ENCODE peak calls at places on chromosomes 2 and 18, in six cellular contexts. H is stomach, K is transverse colon, G is H1, O is heart left ventricle, Y is ovary. B is an unnamed sample.

GRCh38 chr2:134773372-134774073 is 54.7 kb upstream of the TMEM163 start:
- DNase-seq in H (peak; percentile 49), K (no peak), G (no peak), O (no peak), Y (no peak), B (no peak)

GRCh38 chr2:70632966-70633365 is 79.3 kb upstream of the TGFA start:
- DNase-seq in H (no peak), K (no peak), G (no peak), O (no peak), Y (no peak), B (no peak)

GRCh38 chr2:71906357-71906973 is 241.2 kb downstream of the CYP26B1 start:
- DNase-seq in H (no peak), K (no peak), G (no peak), O (no peak), Y (no peak), B (no peak)

GRCh38 chr2:117607202-117607601 is 207.3 kb upstream of the DDX18 start:
- DNase-seq in H (no peak), K (no peak), G (no peak), O (no peak), Y (no peak), B (no peak)

GRCh38 chr18:13313006-13313661 is 94.6 kb downstream of the LDLRAD4 start:
- DNase-seq in H (peak; percentile 58), K (no peak), G (no peak), O (no peak), Y (no peak), B (no peak)

GRCh38 chr2:230908595-230909191 is 16.3 kb downstream of the GPR55 start:
- DNase-seq in H (peak; percentile 23), K (peak; percentile 53), G (no peak), O (no peak), Y (no peak), B (no peak)

GRCh38 chr2:38733300-38733971 is 17.7 kb downstream of the SRSF7 start:
- DNase-seq in H (no peak), K (no peak), G (no peak), O (no peak), Y (no peak), B (no peak)

GRCh38 chr18:6708880-6709279 is 20.6 kb upstream of the ARHGAP28 start:
- DNase-seq in H (no peak), K (no peak), G (no peak), O (no peak), Y (no peak), B (no peak)

GRCh38 chr2:36677386-36677785 is 19.1 kb upstream of the VIT start:
- DNase-seq in H (no peak), K (no peak), G (no peak), O (no peak), Y (no peak), B (no peak)

GRCh38 chr2:101119431-101119830 is 31.8 kb downstream of the TBC1D8 start:
- DNase-seq in H (peak; percentile 53), K (no peak), G (no peak), O (no peak), Y (no peak), B (no peak)

GRCh38 chr2:207233731-207234130 is 68.0 kb upstream of the KLF7 start:
- DNase-seq in H (no peak), K (no peak), G (no peak), O (no peak), Y (no peak), B (no peak)

GRCh38 chr2:166127217-166128155 is at the start of gene SCN1A:
- DNase-seq in H (no peak), K (no peak), G (no peak), O (no peak), Y (no peak), B (no peak)

GRCh38 chr2:126839711-126840110 is 59.0 kb upstream of the TEX51 start:
- DNase-seq in H (no peak), K (no peak), G (no peak), O (no peak), Y (no peak), B (no peak)

GRCh38 chr2:85893428-85894258 is 4.9 kb upstream of the ST3GAL5 start:
- DNase-seq in H (no peak), K (no peak), G (no peak), O (no peak), Y (no peak), B (no peak)

GRCh38 chr18:21489119-21489750 is 111.3 kb downstream of the ESCO1 start:
- DNase-seq in H (peak; percentile 45), K (peak; percentile 47), G (peak; percentile 29), O (no peak), Y (no peak), B (no peak)

GRCh38 chr2:177540293-177540692 is 147.7 kb downstream of the AGPS start:
- DNase-seq in H (no peak), K (no peak), G (no peak), O (no peak), Y (no peak), B (no peak)

DNA sequence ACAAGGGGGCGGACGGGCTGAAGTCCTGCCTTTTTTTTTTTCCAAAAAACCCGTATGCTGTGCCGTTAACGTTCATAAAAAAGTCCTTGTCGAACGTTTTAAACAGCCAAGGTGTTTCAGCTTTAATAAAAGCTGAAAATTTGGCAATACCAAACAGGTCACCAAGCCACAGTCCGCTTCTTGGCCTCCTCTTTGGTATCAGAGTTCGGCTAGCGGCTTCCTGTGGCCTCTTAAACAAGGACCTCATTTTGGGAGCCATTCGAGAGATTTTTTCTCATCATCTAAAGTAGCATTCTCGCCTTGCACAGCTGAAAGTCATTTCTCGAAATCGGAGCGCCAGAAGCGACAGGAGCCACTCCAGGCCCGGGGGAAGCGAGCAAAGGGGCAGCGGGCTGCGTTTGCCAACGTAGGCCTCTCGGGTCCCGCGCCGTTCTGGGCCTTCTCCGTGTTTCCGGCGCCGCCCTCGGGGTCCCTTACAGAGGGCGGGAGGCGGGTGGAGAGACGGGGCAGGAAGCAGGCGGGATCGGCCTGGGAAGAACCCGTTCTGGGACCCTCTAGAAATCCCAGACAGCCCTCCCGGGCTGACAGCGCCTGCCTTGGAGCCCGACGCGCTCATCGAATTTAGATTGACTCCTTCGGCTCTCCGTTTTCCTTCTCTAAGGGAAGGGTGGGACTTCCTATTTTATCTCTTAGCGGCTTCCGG is 560 bp upstream of the ZNF407 start:
- DNase-seq in H (peak; percentile 68), K (peak; percentile 76), G (no peak), O (peak; percentile 85), Y (peak; percentile 64), B (peak; percentile 30)
- TF ChIP-seq POLR2A in H (no peak), K (no peak), G (no peak), O (no peak), Y (no peak), B (no peak)

DNA sequence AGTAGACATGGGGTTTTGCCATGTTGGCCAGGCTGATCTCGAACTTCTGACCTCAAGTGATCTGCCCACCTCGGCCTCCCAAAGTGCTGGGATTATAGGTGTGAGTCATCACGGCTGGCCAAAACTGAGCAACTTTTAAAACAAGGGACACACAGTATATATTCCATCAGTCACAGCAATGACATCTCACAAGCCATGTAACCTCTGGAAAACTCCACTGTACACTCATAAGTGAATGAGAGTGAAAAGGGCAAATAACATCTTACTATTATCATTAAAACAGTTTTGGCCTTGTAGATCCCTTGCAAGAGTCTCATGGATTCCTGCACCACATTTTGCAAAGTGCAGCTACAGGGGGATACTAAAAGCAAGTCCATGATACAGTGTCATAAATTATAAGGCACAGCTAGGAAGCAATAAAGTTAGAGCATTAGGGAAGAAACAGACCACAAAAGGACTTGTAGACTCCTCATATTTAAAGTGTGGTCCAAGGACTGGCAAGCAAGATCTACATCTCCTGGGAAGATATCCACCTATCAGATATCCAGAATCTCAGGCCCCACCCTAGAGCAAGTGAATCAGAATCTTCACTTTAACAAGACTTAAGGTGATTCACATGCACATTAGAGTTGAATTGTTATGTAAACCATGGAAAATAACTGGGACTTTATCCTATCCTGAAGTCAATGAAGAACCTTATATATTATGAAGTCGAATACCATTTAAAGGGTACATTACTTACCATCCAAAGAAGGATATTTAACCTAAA is 5.7 kb downstream of the SMC6 start:
- DNase-seq in H (no peak), K (no peak), G (no peak), O (no peak), Y (no peak), B (no peak)
- H3K4me1 ChIP-seq in H (no peaks in the 10 kb centered on the region), K (no peaks in the 10 kb centered on the region), G (peaks cover 24% of the 10 kb centered on the region), O (peaks cover 12% of the 10 kb centered on the region), Y (no peaks in the 10 kb centered on the region), B (no peaks in the 10 kb centered on the region)

GRCh38 chr2:240438810-240439697 is 3.6 kb downstream of the GPC1 start:
- DNase-seq in H (no peak), K (no peak), G (no peak), O (peak; percentile 73), Y (no peak), B (no peak)

GRCh38 chr2:240436626-240437180 is 1.2 kb downstream of the GPC1 start:
- DNase-seq in H (no peak), K (no peak), G (no peak), O (peak; percentile 61), Y (no peak), B (no peak)

GRCh38 chr2:240435955-240436625 is 627 bp downstream of the GPC1 start:
- DNase-seq in H (no peak), K (no peak), G (no peak), O (peak; percentile 60), Y (no peak), B (no peak)

GRCh38 chr2:240437861-240438809 is 2.7 kb downstream of the GPC1 start:
- DNase-seq in H (peak; percentile 78), K (peak; percentile 62), G (no peak), O (peak; percentile 79), Y (peak; percentile 57), B (no peak)

DNA sequence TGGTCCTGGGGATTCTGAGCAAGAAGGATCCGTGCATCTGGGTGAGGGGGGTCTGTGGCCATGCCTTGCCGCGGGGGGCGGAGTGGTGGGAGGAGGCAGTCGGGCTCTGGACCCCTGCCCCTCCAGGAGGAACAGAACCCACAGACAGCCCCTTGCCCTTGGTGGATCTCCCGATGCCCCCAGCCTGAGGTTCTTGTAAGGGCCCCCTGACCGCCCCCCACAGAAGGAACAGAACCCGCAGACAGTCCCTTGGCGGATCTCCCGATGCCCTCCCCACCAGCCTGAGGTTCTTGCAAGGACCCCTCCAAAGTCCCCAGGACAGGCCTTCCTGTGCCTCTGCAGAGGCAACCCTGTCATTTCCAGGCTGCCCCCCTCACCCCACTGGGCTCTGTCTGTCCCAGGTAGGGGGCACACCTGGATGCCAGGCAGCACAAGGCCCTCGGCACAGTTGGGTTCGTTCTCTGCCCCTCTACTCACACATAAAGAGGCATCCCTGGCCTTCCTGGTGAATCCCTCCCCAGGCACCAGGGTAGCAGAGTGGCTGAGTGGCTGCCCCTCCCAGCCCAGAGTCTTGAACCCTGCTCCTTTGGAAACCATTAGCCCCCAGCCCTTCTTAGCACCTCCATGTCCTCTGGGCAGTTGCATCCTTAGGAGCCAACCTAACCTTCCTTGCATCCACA is 1.9 kb downstream of the GPC1 start:
- DNase-seq in H (no peak), K (no peak), G (no peak), O (peak; percentile 54), Y (no peak), B (no peak)
- H3K27ac ChIP-seq in H (no peak overlapping the region), K (no peak overlapping the region), G (no peak overlapping the region), O (peak overlapping the region; percentile 93), Y (no peak overlapping the region), B (peak overlapping the region; percentile 96)

GRCh38 chr2:97808816-97809215 is 95.4 kb downstream of the ZAP70 start:
- DNase-seq in H (no peak), K (no peak), G (no peak), O (no peak), Y (no peak), B (no peak)

GRCh38 chr2:97812916-97813315 is 99.5 kb downstream of the ZAP70 start:
- DNase-seq in H (no peak), K (no peak), G (no peak), O (no peak), Y (no peak), B (no peak)

GRCh38 chr2:97805776-97806175 is 92.4 kb downstream of the ZAP70 start:
- DNase-seq in H (no peak), K (no peak), G (no peak), O (no peak), Y (no peak), B (no peak)

GRCh38 chr2:97806738-97807618 is 93.6 kb downstream of the ZAP70 start:
- DNase-seq in H (peak; percentile 86), K (peak; percentile 86), G (peak; percentile 58), O (peak; percentile 90), Y (peak; percentile 76), B (peak; percentile 12)
- TF ChIP-seq POLR2A in H (no peak), K (no peak), G (no peak), O (no peak), Y (no peak), B (no peak)

B was measured in esophagus squamous epithelium.